ENCODE peak calls at places on chromosomes 12 and 14, in nine cellular contexts. F is tibial nerve, V is mesendoderm, P is left ventricle myocardium inferior, T is upper lobe of left lung, U is astrocyte, J is IMR-90, D is uterus, N is transverse colon. I is an unnamed sample.

GRCh38 chr12:109778684-109779083 is 54.5 kb downstream of the TRPV4 start:
- DNase-seq in F (no peak), V (no peak), P (no peak), T (no peak), U (no peak), J (no peak), D (no peak), N (no peak), I (no peak)

GRCh38 chr12:3323002-3323685 is 167.9 kb upstream of the PRMT8 start:
- DNase-seq in F (no peak), V (no peak), P (no peak), T (peak; percentile 51), U (no peak), J (no peak), D (no peak), N (no peak), I (no peak)

GRCh38 chr14:75310295-75311059 is 31.8 kb downstream of the FOS start:
- DNase-seq in F (peak; percentile 70), V (peak; percentile 97), P (peak; percentile 89), T (peak; percentile 92), U (peak; percentile 79), J (peak; percentile 86), D (peak; percentile 91), N (peak; percentile 74), I (no peak)

GRCh38 chr12:51421266-51421884 is 3.3 kb upstream of the SLC4A8 start:
- DNase-seq in F (no peak), V (peak; percentile 85), P (no peak), T (no peak), U (peak; percentile 36), J (peak; percentile 72), D (no peak), N (peak; percentile 46), I (peak; percentile 19)

GRCh38 chr12:115740586-115741155 is 536.8 kb downstream of the MED13L start:
- DNase-seq in F (no peak), V (no peak), P (no peak), T (no peak), U (no peak), J (no peak), D (no peak), N (peak; percentile 51), I (no peak)

GRCh38 chr14:75315143-75315542 is 36.5 kb downstream of the FOS start:
- DNase-seq in F (no peak), V (no peak), P (no peak), T (no peak), U (peak; percentile 67), J (peak; percentile 52), D (no peak), N (peak; percentile 43), I (no peak)

GRCh38 chr12:124334976-124335375 is 40.1 kb downstream of the RFLNA start:
- DNase-seq in F (no peak), V (no peak), P (no peak), T (peak; percentile 66), U (no peak), J (no peak), D (no peak), N (no peak), I (no peak)

GRCh38 chr12:40138526-40138925 is 32.6 kb upstream of the SLC2A13 start:
- DNase-seq in F (no peak), V (no peak), P (no peak), T (no peak), U (no peak), J (no peak), D (no peak), N (no peak), I (no peak)

GRCh38 chr14:39704581-39704980 is 272.3 kb upstream of the FBXO33 start:
- DNase-seq in F (no peak), V (no peak), P (no peak), T (no peak), U (no peak), J (no peak), D (no peak), N (no peak), I (no peak)

GRCh38 chr14:53380041-53380440 is 226.9 kb upstream of the DDHD1 start:
- DNase-seq in F (no peak), V (no peak), P (no peak), T (no peak), U (no peak), J (no peak), D (no peak), N (no peak), I (no peak)

GRCh38 chr12:106357549-106358409 is at the start of gene POLR3B:
- DNase-seq in F (peak; percentile 90), V (peak; percentile 96), P (peak; percentile 95), T (peak; percentile 98), U (peak; percentile 90), J (peak; percentile 96), D (peak; percentile 96), N (peak; percentile 96), I (peak; percentile 72)

GRCh38 chr12:132727091-132727794 is 16.6 kb downstream of the PGAM5 start:
- DNase-seq in F (no peak), V (no peak), P (no peak), T (no peak), U (no peak), J (no peak), D (no peak), N (no peak), I (no peak)

GRCh38 chr12:15797818-15798217 is 8.6 kb upstream of the EPS8 start:
- DNase-seq in F (no peak), V (no peak), P (no peak), T (no peak), U (no peak), J (no peak), D (no peak), N (no peak), I (no peak)

GRCh38 chr14:89378119-89378518 is 38.9 kb downstream of the FOXN3 start:
- DNase-seq in F (no peak), V (no peak), P (no peak), T (no peak), U (peak; percentile 87), J (peak; percentile 93), D (no peak), N (no peak), I (peak; percentile 55)

GRCh38 chr14:65239143-65239672 is 136.9 kb upstream of the MAX start:
- DNase-seq in F (no peak), V (peak; percentile 57), P (no peak), T (no peak), U (peak; percentile 92), J (peak; percentile 77), D (no peak), N (peak; percentile 59), I (no peak)

GRCh38 chr12:119176267-119177055 is 2.3 kb upstream of the HSPB8 start:
- DNase-seq in F (peak; percentile 72), V (peak; percentile 91), P (peak; percentile 90), T (peak; percentile 43), U (peak; percentile 94), J (peak; percentile 95), D (peak; percentile 91), N (peak; percentile 81), I (peak; percentile 88)

GRCh38 chr12:57504033-57504432 is 16.2 kb downstream of the MARS1 start:
- DNase-seq in F (no peak), V (peak; percentile 37), P (no peak), T (no peak), U (no peak), J (no peak), D (no peak), N (no peak), I (no peak)

GRCh38 chr12:60014441-60014840 is 418.6 kb downstream of the SLC16A7 start:
- DNase-seq in F (no peak), V (no peak), P (no peak), T (no peak), U (no peak), J (no peak), D (no peak), N (no peak), I (no peak)

GRCh38 chr12:129871991-129872969 is 31.5 kb downstream of the TMEM132D start:
- DNase-seq in F (no peak), V (peak; percentile 98), P (no peak), T (no peak), U (no peak), J (no peak), D (no peak), N (no peak), I (no peak)

GRCh38 chr14:100263141-100263540 is 24.2 kb downstream of the YY1 start:
- DNase-seq in F (no peak), V (no peak), P (no peak), T (no peak), U (peak; percentile 22), J (no peak), D (no peak), N (no peak), I (no peak)
- H3K36me3 ChIP-seq in F (no peaks in the 10 kb centered on the region), V (peaks cover 4% of the 10 kb centered on the region), P (peaks cover 18% of the 10 kb centered on the region), T (no peaks in the 10 kb centered on the region), U (no peaks in the 10 kb centered on the region), J (peaks cover 18% of the 10 kb centered on the region), D (no peaks in the 10 kb centered on the region), N (no peaks in the 10 kb centered on the region), I (peaks cover 1% of the 10 kb centered on the region)

DNA sequence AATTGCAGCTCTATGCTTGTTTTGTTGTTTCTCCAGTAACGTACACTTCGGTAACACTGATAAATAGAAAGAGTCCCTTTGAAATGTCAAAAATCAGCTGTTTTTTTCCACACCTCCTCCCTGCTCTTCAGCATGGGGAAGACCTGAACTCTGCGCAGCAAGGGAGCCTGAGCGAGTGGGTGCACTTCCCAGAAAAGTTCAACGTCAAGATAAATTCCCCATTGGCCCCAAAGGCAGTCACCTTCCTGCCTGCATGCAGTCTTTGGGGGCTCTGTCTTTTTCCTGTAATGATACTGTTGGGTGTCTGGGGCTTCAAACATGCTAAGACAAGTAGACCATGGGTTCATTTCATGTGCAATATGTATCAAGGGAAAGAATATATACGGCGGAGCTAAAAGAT is 8.8 kb upstream of the FOXG1 start:
- DNase-seq in F (no peak), V (no peak), P (no peak), T (no peak), U (no peak), J (no peak), D (no peak), N (no peak), I (no peak)
- H3K27me3 ChIP-seq in F (peaks cover 3% of the 10 kb centered on the region), V (peaks cover 59% of the 10 kb centered on the region), P (peaks cover 100% of the 10 kb centered on the region), T (no peaks in the 10 kb centered on the region), U (peaks cover 79% of the 10 kb centered on the region), J (peaks cover 75% of the 10 kb centered on the region), D (peaks cover 85% of the 10 kb centered on the region), N (peaks cover 94% of the 10 kb centered on the region), I (peaks cover 80% of the 10 kb centered on the region)

GRCh38 chr12:111864935-111865334 is 22.9 kb downstream of the MAPKAPK5 start:
- DNase-seq in F (no peak), V (no peak), P (no peak), T (no peak), U (no peak), J (no peak), D (no peak), N (no peak), I (no peak)
- H3K36me3 ChIP-seq in F (no peaks in the 10 kb centered on the region), V (peaks cover 3% of the 10 kb centered on the region), P (peaks cover 37% of the 10 kb centered on the region), T (peaks cover 31% of the 10 kb centered on the region), U (peaks cover 37% of the 10 kb centered on the region), J (peaks cover 18% of the 10 kb centered on the region), D (no peaks in the 10 kb centered on the region), N (no peaks in the 10 kb centered on the region), I (no peaks in the 10 kb centered on the region)

DNA sequence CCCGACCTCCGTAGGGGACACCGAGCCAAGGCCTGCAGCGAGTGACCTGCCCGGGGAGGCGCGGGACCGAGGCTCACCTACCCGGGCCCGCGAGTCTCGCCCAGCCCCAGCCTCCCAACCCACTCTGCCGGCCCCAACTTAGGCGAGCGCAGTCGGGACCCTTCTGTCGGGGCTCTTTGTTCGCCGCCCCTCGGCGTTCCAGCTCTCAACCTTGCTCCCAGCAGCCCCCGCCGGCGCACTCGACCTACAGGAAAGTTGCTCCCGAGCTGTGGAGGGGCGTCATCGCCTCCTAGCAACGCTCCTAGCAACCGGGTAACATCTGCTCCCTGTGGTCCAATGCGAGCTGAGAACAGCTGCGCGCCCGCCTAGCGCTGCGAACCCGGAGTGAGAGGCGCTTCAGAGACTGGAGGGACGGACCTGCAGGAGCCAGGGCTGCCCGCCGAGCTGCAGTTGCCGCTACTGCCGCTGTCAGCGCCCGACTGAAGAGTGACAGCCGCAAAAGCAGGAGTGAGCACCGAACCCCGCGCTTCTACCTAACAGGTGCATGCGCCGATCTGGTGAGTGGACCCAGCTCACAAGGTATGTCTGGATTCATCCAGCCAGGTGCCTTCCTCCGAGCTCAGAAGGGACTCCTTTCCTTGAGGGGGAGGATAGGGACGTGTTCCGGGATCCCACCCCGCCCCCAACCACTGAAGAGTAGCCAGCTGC is 354.9 kb downstream of the SNAPC1 start:
- DNase-seq in F (no peak), V (peak; percentile 98), P (peak; percentile 58), T (peak; percentile 90), U (peak; percentile 60), J (peak; percentile 83), D (peak; percentile 52), N (peak; percentile 48), I (peak; percentile 56)
- H3K27me3 ChIP-seq in F (no peaks in the 10 kb centered on the region), V (peaks cover 2% of the 10 kb centered on the region), P (peaks cover 84% of the 10 kb centered on the region), T (no peaks in the 10 kb centered on the region), U (peaks cover 57% of the 10 kb centered on the region), J (no peaks in the 10 kb centered on the region), D (peaks cover 30% of the 10 kb centered on the region), N (peaks cover 69% of the 10 kb centered on the region), I (peaks cover 22% of the 10 kb centered on the region)

I was measured in kidney epithelial cell.